ENCODE peak calls at places on chromosomes 11 and 22, in nine cellular contexts. I is EL; X is CD8-positive, alpha-beta memory T cell; C is H7; Y is Calu3; W is small intestine; M is CD4-positive, alpha-beta memory T cell; V is dorsolateral prefrontal cortex; T is stimulated activated CD8-positive, alpha-beta memory T cell treated with anti-CD3 and anti-CD28 coated beads, Interleukin-2, amount 100 ng/mL, for 1 hour. U is an unnamed sample.

GRCh38 chr11:45471002-45471665 is 185.0 kb upstream of the SYT13 start:
- DNase-seq in I (no peak), X (no peak), C (no peak), Y (no peak), W (no peak), M (no peak), V (no peak), T (no peak), U (no peak)

GRCh38 chr11:46912526-46913150 is 5.7 kb downstream of the LRP4 start:
- DNase-seq in I (no peak), X (no peak), C (peak), Y (no peak), W (no peak), M (no peak), V (no peak), T (no peak), U (no peak)

GRCh38 chr11:60792521-60792920 is 7.4 kb downstream of the MS4A10 start:
- DNase-seq in I (no peak), X (no peak), C (no peak), Y (no peak), W (no peak), M (no peak), V (no peak), T (no peak), U (peak)

GRCh38 chr22:37526376-37526775 is 7.2 kb upstream of the CARD10 start:
- DNase-seq in I (peak), X (no peak), C (no peak), Y (no peak), W (no peak), M (no peak), V (no peak), T (no peak), U (peak)

GRCh38 chr11:5090668-5091067 is 21.3 kb downstream of the OR52E1 start:
- DNase-seq in I (no peak), X (no peak), C (no peak), Y (no peak), W (no peak), M (no peak), V (no peak), T (no peak), U (no peak)

GRCh38 chr11:125262194-125262824 is 97.8 kb downstream of the PKNOX2 start:
- DNase-seq in I (no peak), X (no peak), C (no peak), Y (no peak), W (no peak), M (no peak), V (no peak), T (no peak), U (no peak)

GRCh38 chr22:37089451-37089850 is 20.1 kb downstream of the TMPRSS6 start:
- DNase-seq in I (peak), X (no peak), C (no peak), Y (no peak), W (no peak), M (no peak), V (no peak), T (no peak), U (no peak)

GRCh38 chr22:22591348-22592299 is 32.6 kb upstream of the PRAME start:
- DNase-seq in I (no peak), X (no peak), C (no peak), Y (no peak), W (no peak), M (no peak), V (peak), T (no peak), U (no peak)

GRCh38 chr22:29330753-29331152 is 15.3 kb upstream of the RASL10A start:
- DNase-seq in I (peak), X (no peak), C (peak), Y (no peak), W (no peak), M (no peak), V (no peak), T (no peak), U (peak)

GRCh38 chr11:73333626-73334199 is 25.6 kb downstream of the ARHGEF17 start:
- DNase-seq in I (peak), X (no peak), C (no peak), Y (no peak), W (no peak), M (no peak), V (no peak), T (no peak), U (peak)

GRCh38 chr22:17199131-17199731 is 20.0 kb downstream of the ADA2 start:
- DNase-seq in I (peak), X (no peak), C (no peak), Y (no peak), W (peak), M (no peak), V (no peak), T (no peak), U (peak)

GRCh38 chr11:77779935-77780334 is 40.6 kb downstream of the RSF1 start:
- DNase-seq in I (peak), X (no peak), C (peak), Y (no peak), W (no peak), M (no peak), V (no peak), T (no peak), U (peak)

GRCh38 chr11:62753736-62754603 is at the start of gene ZBTB3:
- DNase-seq in I (peak), X (peak), C (peak), Y (peak), W (peak), M (peak), V (peak), T (peak), U (peak)

GRCh38 chr11:121321614-121322243 is 29.2 kb downstream of the SC5D start:
- DNase-seq in I (peak), X (no peak), C (peak), Y (peak), W (peak), M (peak), V (peak), T (no peak), U (no peak)

GRCh38 chr11:91998466-91998865 is 226.2 kb upstream of the FAT3 start:
- DNase-seq in I (no peak), X (no peak), C (no peak), Y (no peak), W (peak), M (no peak), V (no peak), T (no peak), U (no peak)

GRCh38 chr11:59195596-59195995 is 17.1 kb downstream of the MPEG1 start:
- DNase-seq in I (no peak), X (no peak), C (no peak), Y (no peak), W (no peak), M (no peak), V (no peak), T (no peak), U (no peak)